ENCODE peak calls at places on chromosomes 4 and X, in six cellular contexts. X is left lung; A is OCI-LY7; H is lower lobe of right lung; G is neuronal stem cell; I is CD8-positive, alpha-beta memory T cell. U is an unnamed sample.

GRCh38 chrX:110045988-110046387 is 43.1 kb downstream of the TMEM164 start:
- DNase-seq in X (no peak), A (no peak), H (no peak), G (no peak), I (no peak), U (no peak)

GRCh38 chrX:55006827-55007621 is 6.9 kb downstream of the APEX2 start:
- DNase-seq in X (no peak), A (no peak), H (no peak), G (no peak), I (no peak), U (no peak)

GRCh38 chrX:39327255-39327654 is 526.0 kb downstream of the MID1IP1 start:
- DNase-seq in X (no peak), A (no peak), H (no peak), G (no peak), I (no peak), U (peak)

GRCh38 chrX:45322382-45322781 is 121.7 kb upstream of the DIPK2B start:
- DNase-seq in X (no peak), A (peak), H (no peak), G (no peak), I (no peak), U (no peak)

GRCh38 chrX:75603833-75604232 is 81.0 kb upstream of the ZDHHC15 start:
- DNase-seq in X (no peak), A (peak), H (no peak), G (no peak), I (no peak), U (peak)

GRCh38 chrX:110201799-110202198 is 116.1 kb downstream of the AMMECR1 start:
- DNase-seq in X (no peak), A (no peak), H (no peak), G (no peak), I (no peak), U (no peak)

GRCh38 chr4:7411896-7412585 is 22.7 kb downstream of the PSAPL1 start:
- DNase-seq in X (peak), A (no peak), H (peak), G (no peak), I (no peak), U (no peak)

GRCh38 chr4:38659346-38659745 is 4.7 kb upstream of the KLF3 start:
- DNase-seq in X (no peak), A (no peak), H (no peak), G (no peak), I (no peak), U (no peak)

GRCh38 chr4:38461342-38461741 is 202.7 kb upstream of the KLF3 start:
- DNase-seq in X (no peak), A (no peak), H (no peak), G (no peak), I (no peak), U (no peak)

GRCh38 chr4:159899596-159899995 is 796.7 kb downstream of the RAPGEF2 start:
- DNase-seq in X (no peak), A (no peak), H (no peak), G (no peak), I (no peak), U (no peak)

GRCh38 chr4:15158410-15159091 is 156.3 kb downstream of the CPEB2 start:
- DNase-seq in X (no peak), A (no peak), H (no peak), G (no peak), I (no peak), U (no peak)

GRCh38 chrX:151974336-151975227 is at the start of gene GABRE:
- DNase-seq in X (peak), A (no peak), H (peak), G (peak), I (no peak), U (peak)

GRCh38 chr4:83536649-83537352 is 893 bp downstream of the GPAT3 start:
- DNase-seq in X (no peak), A (no peak), H (peak), G (peak), I (no peak), U (no peak)

GRCh38 chr4:178612725-178613124 is 1170.5 kb upstream of the AGA start:
- DNase-seq in X (no peak), A (no peak), H (no peak), G (no peak), I (no peak), U (no peak)

GRCh38 chr4:154590329-154591006 is at the start of gene FGA:
- DNase-seq in X (no peak), A (no peak), H (no peak), G (no peak), I (no peak), U (no peak)

GRCh38 chr4:47483722-47484121 is 1.4 kb upstream of the ATP10D start:
- DNase-seq in X (no peak), A (peak), H (no peak), G (no peak), I (no peak), U (no peak)

GRCh38 chr4:85779165-85779564 is 304.2 kb downstream of the ARHGAP24 start:
- DNase-seq in X (no peak), A (peak), H (no peak), G (no peak), I (no peak), U (no peak)

GRCh38 chrX:47562615-47563243 is 1.7 kb downstream of the ARAF start:
- DNase-seq in X (no peak), A (peak), H (no peak), G (no peak), I (no peak), U (no peak)
- H3K27ac ChIP-seq in X (no peak), A (no peak), H (no peak), G (no peak), I (no peak), U (no peak)

GRCh38 chr4:109833756-109834155 is 6.0 kb downstream of the RRH start:
- DNase-seq in X (no peak), A (no peak), H (no peak), G (no peak), I (no peak), U (no peak)
- H3K27ac ChIP-seq in X (no peak), A (no peak), H (no peak), G (no peak), I (no peak), U (no peak)

GRCh38 chr4:110624016-110624770 is 1.3 kb upstream of the PITX2 start:
- DNase-seq in X (no peak), A (no peak), H (no peak), G (no peak), I (no peak), U (no peak)
- H3K27ac ChIP-seq in X (no peak), A (no peak), H (no peak), G (no peak), I (no peak), U (no peak)

DNA sequence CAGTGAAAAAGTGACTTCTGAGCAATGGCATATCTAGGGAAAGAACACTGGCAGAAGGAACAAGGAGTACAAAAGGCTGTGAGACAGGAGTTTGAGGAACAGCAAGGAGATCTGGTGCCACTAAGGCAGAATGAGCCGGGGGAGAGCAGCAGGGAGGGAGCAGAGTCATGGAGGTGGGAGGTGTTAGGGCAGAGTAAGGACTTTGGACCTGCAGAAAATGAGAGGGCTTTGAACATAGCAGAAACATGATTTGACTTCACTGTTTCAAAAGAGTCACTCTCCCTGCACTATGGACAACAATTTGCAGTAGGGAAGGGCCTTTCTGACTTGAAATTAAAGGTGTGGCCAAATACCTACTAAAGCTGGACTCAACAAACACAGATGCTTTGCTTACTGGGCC is 356.2 kb downstream of the ADGRL3 start:
- DNase-seq in X (no peak), A (no peak), H (no peak), G (no peak), I (no peak), U (no peak)
- H3K27ac ChIP-seq in X (no peak), A (no peak), H (no peak), G (peak), I (no peak), U (no peak)